ENCODE peak calls at places on chromosomes 3 and 15, in seven cellular contexts. X, M, I, N, C, B and U are unnamed samples.

GRCh38 chr3:194023501-194024280 is 112.3 kb upstream of the HES1 start:
- DNase-seq in B (no peak), N (no peak), C (no peak), I (peak; percentile 25), X (no peak), M (no peak), U (no peak)

GRCh38 chr3:153967260-153967659 is 153.9 kb upstream of the ARHGEF26 start:
- DNase-seq in M (no peak), N (no peak), I (peak; percentile 33), X (no peak), C (no peak), B (no peak), U (no peak)

GRCh38 chr3:124775776-124776336 is 45.6 kb downstream of the UMPS start:
- DNase-seq in B (no peak), C (no peak), I (no peak), N (no peak), M (no peak), X (no peak), U (no peak)

GRCh38 chr3:45976191-45977091 is 19.2 kb downstream of the FYCO1 start:
- DNase-seq in X (no peak), N (no peak), B (peak; percentile 73), M (no peak), I (no peak), C (peak; percentile 12), U (no peak)

GRCh38 chr3:57951106-57951882 is 56.9 kb upstream of the FLNB start:
- DNase-seq in I (peak; percentile 76), M (peak; percentile 48), B (no peak), N (peak; percentile 84), C (no peak), X (no peak), U (peak; percentile 19)

GRCh38 chr3:46191730-46192129 is 16.4 kb downstream of the CCR1 start:
- DNase-seq in N (no peak), C (no peak), X (no peak), B (no peak), M (no peak), I (no peak), U (no peak)

GRCh38 chr15:68791431-68792283 is 29.0 kb downstream of the ANP32A start:
- DNase-seq in I (no peak), M (no peak), C (peak; percentile 18), X (no peak), N (no peak), B (peak; percentile 77), U (no peak)

GRCh38 chr3:102536479-102536878 is 101.7 kb downstream of the ZPLD1 start:
- DNase-seq in N (peak; percentile 58), C (no peak), B (no peak), X (peak; percentile 36), M (peak; percentile 19), I (peak; percentile 84), U (no peak)

GRCh38 chr3:8518138-8518537 is 16.5 kb downstream of the LMCD1 start:
- DNase-seq in M (no peak), X (no peak), C (no peak), B (no peak), I (no peak), N (no peak), U (no peak)

GRCh38 chr3:193803288-193803687 is 210.3 kb downstream of the OPA1 start:
- DNase-seq in B (no peak), X (no peak), C (no peak), I (no peak), N (no peak), M (no peak), U (no peak)

GRCh38 chr3:157335677-157336076 is 101.0 kb upstream of the PTX3 start:
- DNase-seq in M (peak; percentile 37), B (no peak), C (no peak), X (peak; percentile 73), I (peak; percentile 84), N (peak; percentile 73), U (no peak)

GRCh38 chr15:73244333-73244732 is 124.4 kb downstream of the HCN4 start:
- DNase-seq in B (no peak), M (no peak), C (no peak), N (no peak), I (peak; percentile 43), X (no peak), U (no peak)